ENCODE peak calls at places on chromosomes 12 and 14, in four cellular contexts. V, Q, A and S are unnamed samples.

GRCh38 chr12:48037267-48037915 is 33.1 kb upstream of the COL2A1 start:
- DNase-seq in A (no peak), V (no peak), Q (no peak), S (peak; percentile 84)

GRCh38 chr12:18264581-18265075 is 3.3 kb downstream of the PIK3C2G start:
- DNase-seq in Q (no peak), V (no peak), A (no peak), S (no peak)

GRCh38 chr14:99687284-99688209 is 3.4 kb downstream of the CYP46A1 start:
- DNase-seq in Q (no peak), V (no peak), A (no peak), S (no peak)

GRCh38 chr14:51319181-51319597 is 79.1 kb downstream of the TMX1 start:
- DNase-seq in V (no peak), Q (no peak), A (no peak), S (no peak)

GRCh38 chr12:24078318-24078765 is 128.9 kb upstream of the SOX5 start:
- DNase-seq in V (no peak), A (no peak), Q (no peak), S (no peak)

GRCh38 chr14:21748869-21749303 is 75.3 kb upstream of the OR4E1 start:
- DNase-seq in A (no peak), V (peak; percentile 9), Q (peak; percentile 10), S (peak; percentile 68)

GRCh38 chr14:47674546-47675238 is 713 bp downstream of the MDGA2 start:
- DNase-seq in V (no peak), A (no peak), Q (peak; percentile 25), S (peak; percentile 75)

GRCh38 chr12:43921666-43922337 is 85.9 kb downstream of the TMEM117 start:
- DNase-seq in A (no peak), V (peak; percentile 5), Q (no peak), S (no peak)

GRCh38 chr12:39993261-39993660 is 112.6 kb downstream of the SLC2A13 start:
- DNase-seq in V (no peak), Q (no peak), A (no peak), S (no peak)

GRCh38 chr12:98399532-98399931 is 115.9 kb upstream of the TMPO start:
- DNase-seq in V (no peak), A (peak; percentile 44), Q (peak; percentile 33), S (peak; percentile 36)

GRCh38 chr12:115398311-115398781 is 714.4 kb upstream of the TBX3 start:
- DNase-seq in A (no peak), V (no peak), Q (no peak), S (no peak)

GRCh38 chr14:32761381-32761968 is 177.2 kb upstream of the NPAS3 start:
- DNase-seq in A (no peak), Q (no peak), V (peak; percentile 9), S (no peak)

GRCh38 chr12:6084969-6085450 is 39.5 kb downstream of the VWF start:
- DNase-seq in Q (no peak), V (no peak), A (no peak), S (no peak)

GRCh38 chr14:74275265-74275841 is 27.4 kb downstream of the ABCD4 start:
- DNase-seq in Q (no peak), A (no peak), V (no peak), S (no peak)

GRCh38 chr12:6825398-6826124 is 2.6 kb upstream of the P3H3 start:
- DNase-seq in Q (peak; percentile 93), V (peak; percentile 38), A (peak; percentile 80), S (peak; percentile 98)

GRCh38 chr14:69877492-69877891 is 1.7 kb upstream of the SMOC1 start:
- DNase-seq in A (no peak), Q (peak; percentile 53), V (no peak), S (no peak)